ENCODE peak calls at places on chromosome 11, in ten cellular contexts. D is right cardiac atrium; L is foreskin keratinocyte; H is CD4-positive, alpha-beta T cell; Z is heart left ventricle; R is heart right ventricle; E is naive thymus-derived CD4-positive, alpha-beta T cell; I is tibial nerve; C is lung; N is psoas muscle. W is an unnamed sample. For H3K27me3, the result is how much of the 10 kb centered on the place peaks cover.

GRCh38 chr11:33543823-33544222 is 156.8 kb downstream of the C11orf91 start:
- DNase-seq in H (no peak), D (no peak), I (no peak), Z (no peak), R (no peak), C (no peak), L (peak), N (no peak), E (no peak), W (no peak)

GRCh38 chr11:117457835-117458234 is 130.2 kb downstream of the CEP164 start:
- DNase-seq in C (no peak), Z (no peak), R (no peak), L (no peak), D (no peak), I (no peak), E (no peak), H (no peak), N (no peak), W (no peak)

GRCh38 chr11:1192741-1193325 is 30.0 kb upstream of the MUC5B start:
- DNase-seq in D (no peak), L (no peak), E (no peak), N (no peak), C (no peak), Z (no peak), H (no peak), R (no peak), I (no peak), W (peak)

GRCh38 chr11:116931206-116931953 is 94.0 kb upstream of the APOA1 start:
- DNase-seq in D (peak), L (peak), I (no peak), E (no peak), N (no peak), Z (peak), R (peak), C (no peak), H (no peak), W (no peak)

GRCh38 chr11:66360406-66361073 is 11.0 kb downstream of the SLC29A2 start:
- DNase-seq in D (no peak), H (no peak), E (no peak), R (no peak), Z (no peak), C (no peak), L (no peak), N (no peak), I (no peak), W (no peak)

GRCh38 chr11:129323896-129324522 is 51.6 kb upstream of the BARX2 start:
- DNase-seq in N (no peak), E (no peak), C (peak), Z (peak), L (no peak), I (peak), R (peak), H (no peak), D (peak), W (no peak)

GRCh38 chr11:15146271-15147003 is 31.7 kb downstream of the INSC start:
- DNase-seq in Z (no peak), N (no peak), H (no peak), E (no peak), R (no peak), L (peak), C (no peak), I (no peak), D (no peak), W (no peak)

GRCh38 chr11:57458410-57459111 is 1.8 kb upstream of the RTN4RL2 start:
- DNase-seq in I (peak), H (no peak), L (no peak), E (peak), C (no peak), D (peak), N (peak), Z (peak), R (peak), W (no peak)

GRCh38 chr11:125141686-125142535 is 22.6 kb upstream of the PKNOX2 start:
- DNase-seq in H (peak), N (peak), E (peak), D (peak), C (peak), R (peak), L (no peak), Z (peak), I (peak), W (no peak)

GRCh38 chr11:131503017-131503416 is 132.6 kb downstream of the NTM start:
- DNase-seq in Z (no peak), R (no peak), E (no peak), L (no peak), N (no peak), D (no peak), C (no peak), I (no peak), H (no peak), W (no peak)

GRCh38 chr11:111602865-111603632 is 800 bp downstream of the SIK2 start:
- DNase-seq in I (peak), D (no peak), R (peak), N (peak), H (no peak), E (no peak), L (peak), C (no peak), Z (peak), W (peak)

GRCh38 chr11:63589000-63589399 is 25.2 kb downstream of the PLAAT3 start:
- DNase-seq in E (no peak), L (no peak), N (no peak), Z (no peak), I (no peak), R (no peak), C (no peak), D (no peak), H (no peak), W (no peak)

GRCh38 chr11:118532091-118532490 is 1.1 kb downstream of the TMEM25 start:
- DNase-seq in L (no peak), Z (no peak), C (no peak), I (no peak), D (no peak), E (no peak), N (no peak), H (no peak), R (no peak), W (no peak)
- H3K27me3 ChIP-seq in L (under half), Z (under half), C (under half), I (under half), D (under half), E (under half), N (under half), H (under half), R (under half), W (under half)

GRCh38 chr11:104534268-104534667 is 364.0 kb downstream of the CASP12 start:
- DNase-seq in N (no peak), C (no peak), H (no peak), E (no peak), R (no peak), D (no peak), L (peak), Z (no peak), I (no peak), W (no peak)
- H3K27ac ChIP-seq in N (no peak), C (no peak), H (no peak), E (no peak), R (no peak), D (no peak), L (no peak), Z (no peak), I (no peak), W (no peak)

DNA sequence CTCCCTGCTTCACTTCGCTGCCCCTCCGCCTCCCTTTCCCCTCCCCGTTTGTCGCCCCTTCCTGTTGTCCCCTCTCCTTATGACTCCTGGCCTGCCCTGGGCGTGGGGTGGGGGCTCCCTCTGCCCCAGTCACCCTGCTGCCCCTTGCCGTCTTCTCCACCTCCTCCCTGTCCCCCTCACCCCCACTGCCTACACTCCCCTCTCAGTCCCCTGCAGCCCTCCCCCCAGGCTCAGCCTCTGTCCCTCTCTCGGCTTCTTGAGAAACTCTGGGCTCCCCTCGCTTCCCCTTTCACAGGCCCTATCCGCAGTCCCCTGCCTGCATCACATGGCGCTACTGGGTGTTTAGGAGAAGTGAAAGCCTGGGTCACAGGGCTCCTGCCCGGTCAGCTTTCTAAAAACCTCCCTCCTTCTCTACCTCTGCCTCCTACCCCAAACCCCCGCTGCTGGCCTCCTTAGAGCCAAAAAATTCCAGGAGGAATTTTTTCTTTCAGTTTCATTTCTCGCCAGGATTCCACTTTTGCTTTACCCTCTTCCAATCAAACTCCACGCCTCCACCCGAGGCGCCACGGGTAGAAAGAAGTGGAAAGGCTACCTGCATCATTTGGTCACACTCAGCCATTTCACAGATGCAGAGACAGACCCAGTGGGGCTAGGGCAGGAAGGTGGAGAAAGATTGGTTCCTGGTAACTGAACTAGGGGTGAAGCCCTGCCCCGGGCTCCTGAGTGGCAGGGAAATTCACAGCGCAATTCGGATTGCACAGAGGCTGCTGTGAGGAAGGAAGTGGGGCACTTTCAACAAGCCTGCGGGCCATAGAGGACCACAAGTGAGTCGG is at the start of gene SLC15A3:
- DNase-seq in Z (peak), E (no peak), N (peak), R (peak), L (no peak), H (peak), C (peak), I (peak), D (peak), W (no peak)
- H3K27me3 ChIP-seq in Z (under half), E (under half), N (under half), R (under half), L (under half), H (under half), C (under half), I (under half), D (under half), W (under half)

GRCh38 chr11:119616586-119617342 is 112.2 kb downstream of the NECTIN1 start:
- DNase-seq in R (no peak), N (no peak), Z (no peak), C (no peak), D (no peak), H (no peak), L (no peak), I (no peak), E (no peak), W (no peak)
- H3K27ac ChIP-seq in R (no peak), N (no peak), Z (no peak), C (no peak), D (no peak), H (no peak), L (no peak), I (no peak), E (no peak), W (peak)

GRCh38 chr11:120191058-120191457 is 19.8 kb upstream of the OAF start:
- DNase-seq in I (no peak), D (no peak), L (no peak), H (no peak), C (no peak), Z (no peak), N (no peak), E (no peak), R (no peak), W (no peak)

GRCh38 chr11:120186799-120187591 is 23.8 kb upstream of the OAF start:
- DNase-seq in L (peak), D (peak), C (no peak), N (no peak), I (no peak), R (no peak), H (no peak), E (no peak), Z (no peak), W (no peak)

GRCh38 chr11:120188371-120188770 is 22.5 kb upstream of the OAF start:
- DNase-seq in I (no peak), Z (no peak), L (no peak), N (no peak), C (no peak), H (no peak), R (no peak), E (no peak), D (no peak), W (peak)

GRCh38 chr11:120186408-120186798 is 24.4 kb upstream of the OAF start:
- DNase-seq in N (no peak), C (no peak), D (no peak), L (no peak), E (no peak), I (no peak), R (no peak), Z (no peak), H (no peak), W (no peak)

GRCh38 chr11:120188831-120189455 is 21.9 kb upstream of the OAF start:
- DNase-seq in H (no peak), R (no peak), N (no peak), C (no peak), Z (no peak), L (no peak), E (no peak), D (no peak), I (no peak), W (peak)
- H3K27me3 ChIP-seq in H (under half), R (under half), N (under half), C (under half), Z (under half), L (half or more), E (under half), D (under half), I (under half), W (under half)

GRCh38 chr11:65278351-65278750 is 16.6 kb downstream of the POLA2 start:
- DNase-seq in R (no peak), Z (no peak), C (no peak), D (no peak), I (no peak), N (no peak), E (no peak), L (no peak), H (no peak), W (no peak)

GRCh38 chr11:65277878-65278277 is 16.1 kb downstream of the POLA2 start:
- DNase-seq in Z (no peak), L (no peak), D (no peak), C (no peak), R (no peak), N (no peak), E (no peak), H (no peak), I (no peak), W (no peak)

GRCh38 chr11:65279713-65280459 is 18.1 kb downstream of the POLA2 start:
- DNase-seq in H (no peak), C (no peak), L (peak), I (no peak), N (peak), Z (peak), D (no peak), E (no peak), R (peak), W (peak)

GRCh38 chr11:65274734-65275682 is 13.2 kb downstream of the POLA2 start:
- DNase-seq in C (peak), I (peak), D (peak), Z (peak), R (peak), N (peak), H (no peak), L (peak), E (no peak), W (no peak)

DNA sequence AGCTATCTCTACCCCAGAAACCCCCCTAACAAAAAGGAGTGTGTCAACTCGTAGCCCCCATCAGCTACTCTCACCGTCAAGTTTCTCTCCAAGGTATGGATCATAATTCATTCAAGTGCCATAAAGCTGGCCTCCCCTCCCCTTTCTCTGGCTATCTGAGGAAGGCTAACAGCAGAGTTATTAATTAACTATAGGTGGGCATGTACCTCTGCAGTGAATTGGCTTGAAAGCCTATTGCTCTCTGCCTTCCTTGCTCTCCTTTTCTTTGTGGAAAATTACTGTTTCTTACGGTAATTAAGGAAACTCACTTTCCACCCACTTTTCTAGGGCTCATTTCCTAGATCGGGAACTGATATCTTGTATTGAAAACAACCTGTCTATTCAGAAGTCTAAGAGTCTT is 14.1 kb downstream of the POLA2 start:
- DNase-seq in L (no peak), Z (no peak), E (no peak), R (no peak), C (no peak), H (no peak), N (no peak), D (no peak), I (no peak), W (no peak)
- H3K27ac ChIP-seq in L (no peak), Z (peak), E (no peak), R (peak), C (peak), H (no peak), N (no peak), D (peak), I (no peak), W (peak)

W was measured in RWPE2.